ENCODE peak calls at places on chromosomes 6 and 20, in eight cellular contexts. Q is cardiac muscle cell; H is stimulated activated CD8-positive, alpha-beta memory T cell treated with anti-CD3 and anti-CD28 coated beads, Interleukin-2, amount 100 ng/mL, for 1 hour; K is mucosa of gallbladder; D is choroid plexus epithelial cell; C is AG09319; R is PC-3; F is coronary artery. Y is an unnamed sample.

GRCh38 chr6:170205534-170206316 is 85.2 kb downstream of the DLL1 start:
- DNase-seq in Q (no peak), H (no peak), K (peak), D (no peak), C (no peak), R (no peak), F (peak), Y (no peak)

GRCh38 chr6:144928847-144929246 is 643.7 kb downstream of the UTRN start:
- DNase-seq in Q (no peak), H (no peak), K (no peak), D (no peak), C (no peak), R (no peak), F (no peak), Y (no peak)

GRCh38 chr20:17797163-17797562 is 97.4 kb downstream of the BANF2 start:
- DNase-seq in Q (no peak), H (no peak), K (no peak), D (no peak), C (no peak), R (peak), F (no peak), Y (no peak)

GRCh38 chr6:74932214-74932923 is 273.5 kb downstream of the COL12A1 start:
- DNase-seq in Q (peak), H (no peak), K (no peak), D (no peak), C (no peak), R (no peak), F (no peak), Y (peak)

GRCh38 chr6:157884756-157885155 is 61.7 kb downstream of the SNX9 start:
- DNase-seq in Q (no peak), H (no peak), K (no peak), D (no peak), C (no peak), R (no peak), F (no peak), Y (no peak)

GRCh38 chr6:166592818-166593217 is 6.3 kb upstream of the RAMACL start:
- DNase-seq in Q (no peak), H (no peak), K (no peak), D (peak), C (no peak), R (no peak), F (no peak), Y (peak)

GRCh38 chr20:11108102-11108842 is 434.5 kb upstream of the JAG1 start:
- DNase-seq in Q (peak), H (no peak), K (no peak), D (no peak), C (no peak), R (no peak), F (no peak), Y (peak)

GRCh38 chr6:15303920-15304291 is 58.0 kb downstream of the JARID2 start:
- DNase-seq in Q (no peak), H (no peak), K (no peak), D (no peak), C (no peak), R (no peak), F (no peak), Y (no peak)

GRCh38 chr6:150395388-150396009 is 26.7 kb downstream of the IYD start:
- DNase-seq in Q (peak), H (no peak), K (peak), D (peak), C (no peak), R (peak), F (no peak), Y (peak)

GRCh38 chr6:34717466-34717865 is 20.9 kb upstream of the ILRUN start:
- DNase-seq in Q (no peak), H (no peak), K (no peak), D (no peak), C (no peak), R (peak), F (no peak), Y (no peak)

GRCh38 chr6:116405663-116406329 is 35.0 kb downstream of the DSE start:
- DNase-seq in Q (peak), H (no peak), K (no peak), D (peak), C (no peak), R (peak), F (no peak), Y (peak)

GRCh38 chr6:108423982-108424695 is 129.3 kb downstream of the AFG1L start:
- DNase-seq in Q (no peak), H (no peak), K (no peak), D (no peak), C (no peak), R (no peak), F (no peak), Y (no peak)

GRCh38 chr20:61925555-61926252 is 140.0 kb downstream of the TAF4 start:
- DNase-seq in Q (no peak), H (no peak), K (no peak), D (peak), C (no peak), R (peak), F (no peak), Y (peak)

GRCh38 chr6:142014515-142014914 is 118.2 kb upstream of the GJE1 start:
- DNase-seq in Q (no peak), H (no peak), K (no peak), D (peak), C (peak), R (peak), F (no peak), Y (peak)

GRCh38 chr20:2867081-2867860 is 6.0 kb upstream of the PTPRA start:
- DNase-seq in Q (no peak), H (no peak), K (no peak), D (no peak), C (no peak), R (no peak), F (no peak), Y (no peak)

GRCh38 chr6:1864496-1864895 is 254.8 kb downstream of the FOXC1 start:
- DNase-seq in Q (peak), H (no peak), K (no peak), D (peak), C (no peak), R (no peak), F (no peak), Y (no peak)

GRCh38 chr6:69875715-69876114 is 9.4 kb downstream of the COL19A1 start:
- DNase-seq in Q (no peak), H (no peak), K (no peak), D (no peak), C (no peak), R (no peak), F (no peak), Y (no peak)

GRCh38 chr6:11854418-11855165 is 76.0 kb upstream of the ADTRP start:
- DNase-seq in Q (no peak), H (no peak), K (no peak), D (peak), C (peak), R (peak), F (no peak), Y (peak)

GRCh38 chr20:62159835-62160234 is 16.3 kb downstream of the SS18L1 start:
- DNase-seq in Q (no peak), H (no peak), K (no peak), D (no peak), C (no peak), R (peak), F (no peak), Y (peak)

GRCh38 chr6:8195714-8196104 is 93.4 kb upstream of the EEF1E1 start:
- DNase-seq in Q (no peak), H (no peak), K (no peak), D (no peak), C (no peak), R (no peak), F (no peak), Y (no peak)

GRCh38 chr6:13229205-13230085 is 98.9 kb downstream of the TBC1D7 start:
- DNase-seq in Q (no peak), H (no peak), K (no peak), D (peak), C (no peak), R (peak), F (no peak), Y (no peak)

GRCh38 chr6:99458319-99458718 is 33.2 kb upstream of the PNISR start:
- DNase-seq in Q (peak), H (no peak), K (no peak), D (peak), C (no peak), R (peak), F (no peak), Y (peak)

GRCh38 chr6:24931752-24932691 is 3.7 kb downstream of the RIPOR2 start:
- DNase-seq in Q (no peak), H (no peak), K (no peak), D (peak), C (no peak), R (peak), F (no peak), Y (peak)

GRCh38 chr6:31722173-31722572 is 627 bp upstream of the LY6G6C start:
- DNase-seq in Q (no peak), H (no peak), K (no peak), D (no peak), C (no peak), R (no peak), F (no peak), Y (no peak)

GRCh38 chr6:137443901-137444300 is 50.3 kb downstream of the OLIG3 start:
- DNase-seq in Q (no peak), H (no peak), K (no peak), D (no peak), C (no peak), R (no peak), F (no peak), Y (no peak)

GRCh38 chr6:166766769-166767168 is 139.7 kb upstream of the RPS6KA2 start:
- DNase-seq in Q (no peak), H (no peak), K (peak), D (no peak), C (no peak), R (no peak), F (no peak), Y (no peak)

GRCh38 chr20:35776513-35777101 is 4.8 kb downstream of the PHF20 start:
- DNase-seq in Q (no peak), H (no peak), K (peak), D (peak), C (no peak), R (peak), F (no peak), Y (peak)

GRCh38 chr6:111880181-111880944 is 7.1 kb upstream of the FYN start:
- DNase-seq in Q (no peak), H (no peak), K (no peak), D (peak), C (no peak), R (peak), F (no peak), Y (peak)

GRCh38 chr20:20267685-20268429 is 100.0 kb upstream of the INSM1 start:
- DNase-seq in Q (no peak), H (no peak), K (no peak), D (no peak), C (no peak), R (no peak), F (no peak), Y (no peak)

GRCh38 chr20:49887828-49888340 is 27.4 kb downstream of the SPATA2 start:
- DNase-seq in Q (no peak), H (no peak), K (no peak), D (no peak), C (no peak), R (no peak), F (no peak), Y (no peak)

GRCh38 chr6:105991561-105992314 is 94.4 kb upstream of the PRDM1 start:
- DNase-seq in Q (peak), H (no peak), K (no peak), D (peak), C (no peak), R (peak), F (no peak), Y (no peak)

GRCh38 chr6:39466664-39467063 is 144.2 kb upstream of the KCNK16 start:
- DNase-seq in Q (no peak), H (no peak), K (no peak), D (no peak), C (no peak), R (no peak), F (no peak), Y (no peak)

GRCh38 chr6:150929403-150929802 is 63.9 kb downstream of the MTHFD1L start:
- DNase-seq in Q (no peak), H (no peak), K (no peak), D (peak), C (no peak), R (no peak), F (no peak), Y (peak)

GRCh38 chr6:139904572-139904971 is 530.1 kb upstream of the CITED2 start:
- DNase-seq in Q (no peak), H (no peak), K (no peak), D (no peak), C (no peak), R (no peak), F (no peak), Y (no peak)

GRCh38 chr6:154653853-154654252 is 79.4 kb upstream of the SCAF8 start:
- DNase-seq in Q (no peak), H (no peak), K (peak), D (peak), C (peak), R (peak), F (no peak), Y (peak)

Y was measured in IMR-90.